ENCODE peak calls at places on chromosomes 16 and 17, in five cellular contexts. One of them, this sample, is unnamed.

GRCh38 chr17:54956802-54957201 is 11.7 kb downstream of the COX11 start:
- DNase-seq in T-helper 9 cell: no peak
- DNase-seq in retinal pigment epithelial cell: no peak
- DNase-seq in NCI-H2029 treated with DMSO at 0.1 percent for 48 hours: no peak
- DNase-seq in OCI-M1: no peak
- DNase-seq in this sample: no peak

GRCh38 chr16:82748026-82748425 is 121.3 kb downstream of the CDH13 start:
- DNase-seq in T-helper 9 cell: no peak
- DNase-seq in retinal pigment epithelial cell: no peak
- DNase-seq in NCI-H2029 treated with DMSO at 0.1 percent for 48 hours: no peak
- DNase-seq in OCI-M1: no peak
- DNase-seq in this sample: no peak

GRCh38 chr17:39450051-39450450 is 1.0 kb downstream of the MED1 start:
- DNase-seq in T-helper 9 cell: no peak
- DNase-seq in retinal pigment epithelial cell: no peak
- DNase-seq in NCI-H2029 treated with DMSO at 0.1 percent for 48 hours: no peak
- DNase-seq in OCI-M1: no peak
- DNase-seq in this sample: peak; percentile 27

GRCh38 chr16:72149676-72150464 is 22.1 kb downstream of the PMFBP1 start:
- DNase-seq in T-helper 9 cell: no peak
- DNase-seq in retinal pigment epithelial cell: no peak
- DNase-seq in NCI-H2029 treated with DMSO at 0.1 percent for 48 hours: no peak
- DNase-seq in OCI-M1: no peak
- DNase-seq in this sample: no peak

GRCh38 chr16:79911660-79912059 is 311.1 kb upstream of the MAF start:
- DNase-seq in T-helper 9 cell: no peak
- DNase-seq in retinal pigment epithelial cell: no peak
- DNase-seq in NCI-H2029 treated with DMSO at 0.1 percent for 48 hours: no peak
- DNase-seq in OCI-M1: no peak
- DNase-seq in this sample: no peak

GRCh38 chr16:79295746-79296145 is 304.8 kb downstream of the MAF start:
- DNase-seq in T-helper 9 cell: no peak
- DNase-seq in retinal pigment epithelial cell: no peak
- DNase-seq in NCI-H2029 treated with DMSO at 0.1 percent for 48 hours: no peak
- DNase-seq in OCI-M1: no peak
- DNase-seq in this sample: no peak

GRCh38 chr16:67801889-67802288 is 4.5 kb downstream of the RANBP10 start:
- DNase-seq in T-helper 9 cell: no peak
- DNase-seq in retinal pigment epithelial cell: no peak
- DNase-seq in NCI-H2029 treated with DMSO at 0.1 percent for 48 hours: no peak
- DNase-seq in OCI-M1: no peak
- DNase-seq in this sample: no peak

GRCh38 chr17:68595496-68595895 is 5.7 kb downstream of the FAM20A start:
- DNase-seq in T-helper 9 cell: no peak
- DNase-seq in retinal pigment epithelial cell: no peak
- DNase-seq in NCI-H2029 treated with DMSO at 0.1 percent for 48 hours: no peak
- DNase-seq in OCI-M1: no peak
- DNase-seq in this sample: no peak

This sample was measured in LNCaP clone FGC.